ENCODE peak calls at places on chromosomes 5 and 9, in seven cellular contexts. L, X, S, K, F, I and W are unnamed samples.

GRCh38 chr5:168047043-168047668 is 244.3 kb upstream of the WWC1 start:
- DNase-seq in L (no peak), X (no peak), S (peak; percentile 68), K (peak; percentile 26), F (peak; percentile 89), I (peak; percentile 45), W (no peak)

GRCh38 chr9:15104826-15105420 is 194.7 kb upstream of the FREM1 start:
- DNase-seq in L (peak; percentile 13), X (no peak), S (peak; percentile 41), K (peak; percentile 23), F (peak; percentile 59), I (no peak), W (no peak)

GRCh38 chr9:101705135-101705661 is 33.2 kb downstream of the GRIN3A start:
- DNase-seq in L (no peak), X (no peak), S (peak; percentile 38), K (peak; percentile 16), F (peak; percentile 84), I (peak; percentile 6), W (peak; percentile 4)

GRCh38 chr9:17928228-17928627 is 349.4 kb downstream of the SH3GL2 start:
- DNase-seq in L (no peak), X (no peak), S (no peak), K (no peak), F (no peak), I (no peak), W (no peak)

GRCh38 chr9:133710661-133711427 is 27.3 kb downstream of the SARDH start:
- DNase-seq in L (no peak), X (no peak), S (no peak), K (no peak), F (no peak), I (no peak), W (peak; percentile 32)

GRCh38 chr5:142769251-142769792 is 855 bp upstream of the ARHGAP26 start:
- DNase-seq in L (no peak), X (no peak), S (no peak), K (no peak), F (peak; percentile 24), I (no peak), W (peak; percentile 44)

GRCh38 chr5:1823381-1824034 is 22.3 kb downstream of the NDUFS6 start:
- DNase-seq in L (no peak), X (no peak), S (no peak), K (no peak), F (no peak), I (no peak), W (no peak)

GRCh38 chr9:109014267-109015025 is 1.1 kb upstream of the CTNNAL1 start:
- DNase-seq in L (no peak), X (no peak), S (peak; percentile 17), K (no peak), F (no peak), I (peak; percentile 6), W (no peak)

GRCh38 chr5:133581918-133582317 is 30.4 kb downstream of the FSTL4 start:
- DNase-seq in L (no peak), X (no peak), S (no peak), K (no peak), F (no peak), I (no peak), W (no peak)

GRCh38 chr5:5598547-5599113 is 176.2 kb downstream of the ICE1 start:
- DNase-seq in L (no peak), X (no peak), S (peak; percentile 4), K (no peak), F (peak; percentile 33), I (no peak), W (no peak)

GRCh38 chr5:109005611-109006010 is 257.9 kb downstream of the FER start:
- DNase-seq in L (no peak), X (no peak), S (no peak), K (no peak), F (no peak), I (no peak), W (no peak)